ENCODE peak calls at places on chromosome 10, in six cellular contexts. One of them, this sample, is unnamed.

GRCh38 chr10:80536361-80536835 is 1.3 kb upstream of the SH2D4B start:
- DNase-seq in effector memory CD4-positive, alpha-beta T cell: no peak
- DNase-seq in AG10803: no peak
- DNase-seq in AG04450: no peak
- DNase-seq in adipocyte: no peak
- DNase-seq in BJ: no peak
- DNase-seq in this sample: no peak

GRCh38 chr10:14023612-14024348 is 306.9 kb downstream of the FRMD4A start:
- DNase-seq in effector memory CD4-positive, alpha-beta T cell: no peak
- DNase-seq in AG10803: no peak
- DNase-seq in AG04450: no peak
- DNase-seq in adipocyte: peak; percentile 35
- DNase-seq in BJ: no peak
- DNase-seq in this sample: no peak

GRCh38 chr10:115214799-115215198 is 121.6 kb downstream of the ATRNL1 start:
- DNase-seq in effector memory CD4-positive, alpha-beta T cell: no peak
- DNase-seq in AG10803: no peak
- DNase-seq in AG04450: no peak
- DNase-seq in adipocyte: no peak
- DNase-seq in BJ: no peak
- DNase-seq in this sample: no peak

GRCh38 chr10:73931767-73932624 is 21.1 kb downstream of the PLAU start:
- DNase-seq in effector memory CD4-positive, alpha-beta T cell: peak; percentile 55
- DNase-seq in AG10803: no peak
- DNase-seq in AG04450: no peak
- DNase-seq in adipocyte: no peak
- DNase-seq in BJ: no peak
- DNase-seq in this sample: peak; percentile 55

GRCh38 chr10:63221950-63222349 is 88.8 kb downstream of the NRBF2 start:
- DNase-seq in effector memory CD4-positive, alpha-beta T cell: no peak
- DNase-seq in AG10803: no peak
- DNase-seq in AG04450: no peak
- DNase-seq in adipocyte: no peak
- DNase-seq in BJ: no peak
- DNase-seq in this sample: no peak

GRCh38 chr10:11210211-11210922 is 192.7 kb downstream of the CELF2 start:
- DNase-seq in effector memory CD4-positive, alpha-beta T cell: no peak
- DNase-seq in AG10803: no peak
- DNase-seq in AG04450: no peak
- DNase-seq in adipocyte: no peak
- DNase-seq in BJ: no peak
- DNase-seq in this sample: no peak

GRCh38 chr10:95841711-95842498 is 65.9 kb upstream of the CC2D2B start:
- DNase-seq in effector memory CD4-positive, alpha-beta T cell: no peak
- DNase-seq in AG10803: peak; percentile 43
- DNase-seq in AG04450: peak; percentile 27
- DNase-seq in adipocyte: peak; percentile 91
- DNase-seq in BJ: no peak
- DNase-seq in this sample: peak; percentile 42

GRCh38 chr10:5488272-5489161 is 10.9 kb downstream of the CALML5 start:
- DNase-seq in effector memory CD4-positive, alpha-beta T cell: no peak
- DNase-seq in AG10803: no peak
- DNase-seq in AG04450: no peak
- DNase-seq in adipocyte: no peak
- DNase-seq in BJ: no peak
- DNase-seq in this sample: no peak

GRCh38 chr10:51000164-51000563 is 74.1 kb upstream of the PRKG1 start:
- DNase-seq in effector memory CD4-positive, alpha-beta T cell: no peak
- DNase-seq in AG10803: peak; percentile 98
- DNase-seq in AG04450: peak; percentile 72
- DNase-seq in adipocyte: peak; percentile 58
- DNase-seq in BJ: peak; percentile 50
- DNase-seq in this sample: no peak

GRCh38 chr10:69125554-69125953 is 1.6 kb downstream of the VPS26A start:
- DNase-seq in effector memory CD4-positive, alpha-beta T cell: no peak
- DNase-seq in AG10803: no peak
- DNase-seq in AG04450: no peak
- DNase-seq in adipocyte: peak; percentile 8
- DNase-seq in BJ: no peak
- DNase-seq in this sample: no peak
- H3K4me3 ChIP-seq in effector memory CD4-positive, alpha-beta T cell: peak overlapping the region; percentile 80
- H3K4me3 ChIP-seq in AG10803: peak overlapping the region; percentile 83
- H3K4me3 ChIP-seq in AG04450: peak overlapping the region; percentile 82
- H3K4me3 ChIP-seq in adipocyte: peak overlapping the region; percentile 98
- H3K4me3 ChIP-seq in BJ: peak overlapping the region; percentile 90
- H3K4me3 ChIP-seq in this sample: no peak overlapping the region

GRCh38 chr10:62050627-62050924 is 149.1 kb downstream of the ARID5B start:
- DNase-seq in effector memory CD4-positive, alpha-beta T cell: no peak
- DNase-seq in AG10803: no peak
- DNase-seq in AG04450: no peak
- DNase-seq in adipocyte: no peak
- DNase-seq in BJ: no peak
- DNase-seq in this sample: no peak

GRCh38 chr10:62050941-62051433 is 149.5 kb downstream of the ARID5B start:
- DNase-seq in effector memory CD4-positive, alpha-beta T cell: peak; percentile 75
- DNase-seq in AG10803: peak; percentile 91
- DNase-seq in AG04450: peak; percentile 66
- DNase-seq in adipocyte: peak; percentile 86
- DNase-seq in BJ: peak; percentile 72
- DNase-seq in this sample: peak; percentile 75

GRCh38 chr10:62054408-62054807 is 152.9 kb downstream of the ARID5B start:
- DNase-seq in effector memory CD4-positive, alpha-beta T cell: no peak
- DNase-seq in AG10803: no peak
- DNase-seq in AG04450: no peak
- DNase-seq in adipocyte: no peak
- DNase-seq in BJ: no peak
- DNase-seq in this sample: no peak

GRCh38 chr10:62053860-62054259 is 152.4 kb downstream of the ARID5B start:
- DNase-seq in effector memory CD4-positive, alpha-beta T cell: no peak
- DNase-seq in AG10803: no peak
- DNase-seq in AG04450: no peak
- DNase-seq in adipocyte: no peak
- DNase-seq in BJ: no peak
- DNase-seq in this sample: no peak

GRCh38 chr10:62052276-62052675 is 150.8 kb downstream of the ARID5B start:
- DNase-seq in effector memory CD4-positive, alpha-beta T cell: no peak
- DNase-seq in AG10803: no peak
- DNase-seq in AG04450: no peak
- DNase-seq in adipocyte: no peak
- DNase-seq in BJ: no peak
- DNase-seq in this sample: no peak
- H3K4me3 ChIP-seq in effector memory CD4-positive, alpha-beta T cell: peak overlapping the region; percentile 3
- H3K4me3 ChIP-seq in AG10803: peak overlapping the region; percentile 90
- H3K4me3 ChIP-seq in AG04450: peak overlapping the region; percentile 94
- H3K4me3 ChIP-seq in adipocyte: peak overlapping the region; percentile 99
- H3K4me3 ChIP-seq in BJ: peak overlapping the region; percentile 76
- H3K4me3 ChIP-seq in this sample: no peak overlapping the region

DNA sequence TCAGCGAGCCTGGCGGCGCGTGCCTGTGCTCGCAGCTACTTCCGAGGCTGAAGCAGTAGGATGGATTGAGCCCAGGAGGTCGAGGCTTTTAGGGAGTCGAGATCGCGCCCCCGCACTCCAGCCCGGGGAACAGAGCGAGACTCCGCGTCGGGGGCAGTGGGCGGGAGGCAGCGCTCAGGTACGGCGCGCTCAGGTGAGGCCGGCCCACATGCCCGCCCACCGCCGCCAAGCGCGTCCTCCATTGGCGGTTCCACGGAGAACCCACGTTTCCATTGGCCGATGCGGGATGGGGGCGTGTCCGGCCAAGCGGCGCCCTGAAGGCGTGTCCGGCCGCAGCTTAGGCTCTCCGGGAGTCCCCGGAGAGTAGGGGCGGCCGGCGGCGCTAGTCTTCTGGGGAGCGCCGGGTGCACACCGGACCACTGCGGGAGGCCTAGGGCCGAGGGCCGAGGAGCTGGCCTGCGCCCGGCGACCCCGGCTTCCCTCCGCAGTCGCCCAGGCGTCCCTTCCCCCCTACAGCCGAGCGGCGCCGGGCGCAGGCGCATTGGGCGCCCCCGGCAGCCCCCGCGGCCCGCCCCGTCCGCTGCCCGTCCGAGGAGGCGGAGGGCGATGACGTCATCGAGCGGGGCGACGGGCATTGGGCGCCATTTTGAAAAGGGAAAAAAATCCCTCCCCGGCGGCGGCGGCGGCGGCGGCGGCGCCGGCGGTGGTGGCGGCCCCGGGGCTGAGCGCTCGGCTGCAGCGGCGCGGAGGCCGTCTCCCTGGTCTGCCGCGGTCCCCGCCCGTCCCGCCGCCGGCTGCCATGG is at the start of gene PPP2R2D:
- DNase-seq in effector memory CD4-positive, alpha-beta T cell: peak; percentile 94
- DNase-seq in AG10803: peak; percentile 84
- DNase-seq in AG04450: peak; percentile 57
- DNase-seq in adipocyte: peak; percentile 98
- DNase-seq in BJ: peak; percentile 17
- DNase-seq in this sample: peak; percentile 97
- H3K4me3 ChIP-seq in effector memory CD4-positive, alpha-beta T cell: peak within 1 kb of the TSS; percentile 72
- H3K4me3 ChIP-seq in AG10803: peak within 1 kb of the TSS; percentile 77
- H3K4me3 ChIP-seq in AG04450: peak within 1 kb of the TSS; percentile 79
- H3K4me3 ChIP-seq in adipocyte: peak within 1 kb of the TSS; percentile 90
- H3K4me3 ChIP-seq in BJ: peak within 1 kb of the TSS; percentile 84
- H3K4me3 ChIP-seq in this sample: peak within 1 kb of the TSS; percentile 64

GRCh38 chr10:85047979-85048378 is 719.6 kb downstream of the CCSER2 start:
- DNase-seq in effector memory CD4-positive, alpha-beta T cell: no peak
- DNase-seq in AG10803: no peak
- DNase-seq in AG04450: no peak
- DNase-seq in adipocyte: no peak
- DNase-seq in BJ: no peak
- DNase-seq in this sample: no peak
- H3K4me3 ChIP-seq in effector memory CD4-positive, alpha-beta T cell: no peak overlapping the region
- H3K4me3 ChIP-seq in AG10803: no peak overlapping the region
- H3K4me3 ChIP-seq in AG04450: no peak overlapping the region
- H3K4me3 ChIP-seq in adipocyte: no peak overlapping the region
- H3K4me3 ChIP-seq in BJ: no peak overlapping the region
- H3K4me3 ChIP-seq in this sample: no peak overlapping the region

GRCh38 chr10:32958085-32958991 is at the start of gene ITGB1:
- DNase-seq in effector memory CD4-positive, alpha-beta T cell: peak; percentile 75
- DNase-seq in AG10803: peak; percentile 96
- DNase-seq in AG04450: peak; percentile 92
- DNase-seq in adipocyte: peak; percentile 99
- DNase-seq in BJ: peak; percentile 65
- DNase-seq in this sample: peak; percentile 84

GRCh38 chr10:32961343-32961891 is 3.4 kb upstream of the ITGB1 start:
- DNase-seq in effector memory CD4-positive, alpha-beta T cell: no peak
- DNase-seq in AG10803: no peak
- DNase-seq in AG04450: no peak
- DNase-seq in adipocyte: no peak
- DNase-seq in BJ: no peak
- DNase-seq in this sample: no peak

GRCh38 chr10:32961892-32962369 is 3.9 kb upstream of the ITGB1 start:
- DNase-seq in effector memory CD4-positive, alpha-beta T cell: no peak
- DNase-seq in AG10803: peak; percentile 87
- DNase-seq in AG04450: peak; percentile 73
- DNase-seq in adipocyte: peak; percentile 93
- DNase-seq in BJ: peak; percentile 66
- DNase-seq in this sample: no peak

GRCh38 chr10:32958992-32959703 is 1.1 kb upstream of the ITGB1 start:
- DNase-seq in effector memory CD4-positive, alpha-beta T cell: no peak
- DNase-seq in AG10803: no peak
- DNase-seq in AG04450: no peak
- DNase-seq in adipocyte: no peak
- DNase-seq in BJ: no peak
- DNase-seq in this sample: no peak

GRCh38 chr10:32960022-32960421 is 2.0 kb upstream of the ITGB1 start:
- DNase-seq in effector memory CD4-positive, alpha-beta T cell: no peak
- DNase-seq in AG10803: no peak
- DNase-seq in AG04450: no peak
- DNase-seq in adipocyte: no peak
- DNase-seq in BJ: no peak
- DNase-seq in this sample: no peak
- H3K4me3 ChIP-seq in effector memory CD4-positive, alpha-beta T cell: no peak overlapping the region
- H3K4me3 ChIP-seq in AG10803: peak overlapping the region; percentile 87
- H3K4me3 ChIP-seq in AG04450: peak overlapping the region; percentile 80
- H3K4me3 ChIP-seq in adipocyte: peak overlapping the region; percentile 93
- H3K4me3 ChIP-seq in BJ: no peak overlapping the region
- H3K4me3 ChIP-seq in this sample: no peak overlapping the region

This sample was measured in naive thymus-derived CD4-positive, alpha-beta T cell.